ENCODE peak calls at places on chromosomes 3 and 15, in four cellular contexts. P, K, F and W are unnamed samples.

GRCh38 chr3:71264840-71265239 is 318.7 kb downstream of the FOXP1 start:
- DNase-seq in P (no peak), K (no peak), F (no peak), W (no peak)

GRCh38 chr3:20984594-20985207 is 766.3 kb downstream of the ZNF385D start:
- DNase-seq in P (no peak), K (no peak), F (no peak), W (no peak)

GRCh38 chr3:37639922-37640321 is 221.8 kb upstream of the CTDSPL start:
- DNase-seq in P (no peak), K (no peak), F (no peak), W (no peak)

GRCh38 chr15:44075535-44075934 is 119.5 kb downstream of the FRMD5 start:
- DNase-seq in P (no peak), K (no peak), F (no peak), W (no peak)

GRCh38 chr3:14286887-14287496 is 108.4 kb downstream of the LSM3 start:
- DNase-seq in P (no peak), K (no peak), F (no peak), W (no peak)

GRCh38 chr15:60740787-60741354 is 261.9 kb upstream of the ICE2 start:
- DNase-seq in P (no peak), K (no peak), F (no peak), W (no peak)

GRCh38 chr15:69538381-69538780 is 85.8 kb downstream of the RPLP1 start:
- DNase-seq in P (no peak), K (no peak), F (no peak), W (no peak)

GRCh38 chr3:10224794-10225660 is 23.2 kb upstream of the TATDN2 start:
- DNase-seq in P (peak; percentile 78), K (peak; percentile 41), F (peak; percentile 71), W (peak; percentile 84)

GRCh38 chr3:32004111-32004790 is 22.7 kb downstream of the ZNF860 start:
- DNase-seq in P (no peak), K (no peak), F (no peak), W (no peak)

GRCh38 chr3:123941150-123941941 is 19.7 kb downstream of the CCDC14 start:
- DNase-seq in P (no peak), K (no peak), F (no peak), W (no peak)
- TF ChIP-seq CTCF in P (peak; percentile 25), K (no peak), F (no peak), W (no peak)

DNA sequence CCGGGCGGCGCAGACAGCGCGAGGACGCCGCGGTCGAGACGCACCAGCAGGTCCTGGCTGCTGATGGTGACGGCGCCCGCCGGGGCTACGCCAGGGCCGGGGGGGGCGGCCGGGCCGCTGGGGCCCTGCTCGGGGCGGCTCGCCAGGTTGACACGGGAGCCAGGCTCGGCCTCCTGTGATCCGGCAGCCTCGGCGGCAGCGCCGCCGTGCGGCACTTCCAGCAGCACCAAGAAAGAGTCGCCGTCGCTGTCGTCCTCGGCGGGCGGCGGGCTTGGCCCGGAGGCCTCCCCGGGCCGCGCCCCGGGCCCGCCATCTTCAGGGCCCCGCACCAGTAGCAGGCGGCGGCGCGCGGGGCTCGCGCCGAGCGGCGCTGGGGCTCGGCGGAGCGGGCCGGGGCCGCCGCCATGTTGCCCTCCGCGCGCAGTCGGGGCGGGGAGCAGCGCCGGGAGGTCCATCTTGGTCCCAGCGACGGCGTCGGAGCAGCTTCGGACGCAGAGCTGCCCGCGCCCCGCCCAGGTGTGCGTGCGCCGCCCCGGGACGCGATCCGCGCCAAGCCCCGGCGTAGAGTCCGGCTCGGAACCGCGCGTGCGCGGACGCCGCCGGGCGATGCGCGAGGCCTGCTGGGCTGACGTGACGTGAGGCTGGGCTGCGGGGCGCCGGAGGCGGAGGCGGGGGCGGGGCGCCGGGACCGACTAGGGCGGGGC is at the start of gene ZXDC:
- DNase-seq in P (peak; percentile 93), K (peak; percentile 81), F (peak; percentile 85), W (peak; percentile 94)
- TF ChIP-seq POLR2A in P (peak; percentile 87), K (no peak), F (peak; percentile 63), W (peak; percentile 77)

DNA sequence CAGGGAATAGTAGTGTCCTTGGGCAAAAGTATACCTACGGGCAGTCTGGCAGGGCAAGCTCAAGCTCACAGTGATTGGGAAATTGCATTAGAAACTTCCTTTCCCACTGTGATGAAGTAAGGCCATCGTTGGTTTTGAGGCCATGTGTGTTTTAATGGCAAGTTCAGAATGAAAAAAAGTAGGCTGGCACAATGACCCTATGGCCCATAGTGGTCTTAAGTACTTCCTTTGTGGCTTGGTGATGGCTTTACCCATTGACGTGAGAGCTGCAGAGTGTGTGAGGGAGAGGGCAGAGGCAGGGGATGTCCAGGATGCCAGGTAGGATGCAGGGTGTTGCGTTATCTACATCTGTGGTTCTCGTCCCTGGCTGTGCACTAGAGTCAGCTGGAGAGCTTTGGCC is 28.9 kb downstream of the LIMD1 start:
- DNase-seq in P (no peak), K (no peak), F (no peak), W (peak; percentile 91)
- TF ChIP-seq MAX in P (no peak), K (no peak), F (no peak), W (peak; percentile 52)

GRCh38 chr15:63276342-63277043 is 912 bp upstream of the APH1B start:
- DNase-seq in P (no peak), K (no peak), F (no peak), W (peak; percentile 28)
- TF ChIP-seq CTCF in P (no peak), K (no peak), F (no peak), W (no peak)

DNA sequence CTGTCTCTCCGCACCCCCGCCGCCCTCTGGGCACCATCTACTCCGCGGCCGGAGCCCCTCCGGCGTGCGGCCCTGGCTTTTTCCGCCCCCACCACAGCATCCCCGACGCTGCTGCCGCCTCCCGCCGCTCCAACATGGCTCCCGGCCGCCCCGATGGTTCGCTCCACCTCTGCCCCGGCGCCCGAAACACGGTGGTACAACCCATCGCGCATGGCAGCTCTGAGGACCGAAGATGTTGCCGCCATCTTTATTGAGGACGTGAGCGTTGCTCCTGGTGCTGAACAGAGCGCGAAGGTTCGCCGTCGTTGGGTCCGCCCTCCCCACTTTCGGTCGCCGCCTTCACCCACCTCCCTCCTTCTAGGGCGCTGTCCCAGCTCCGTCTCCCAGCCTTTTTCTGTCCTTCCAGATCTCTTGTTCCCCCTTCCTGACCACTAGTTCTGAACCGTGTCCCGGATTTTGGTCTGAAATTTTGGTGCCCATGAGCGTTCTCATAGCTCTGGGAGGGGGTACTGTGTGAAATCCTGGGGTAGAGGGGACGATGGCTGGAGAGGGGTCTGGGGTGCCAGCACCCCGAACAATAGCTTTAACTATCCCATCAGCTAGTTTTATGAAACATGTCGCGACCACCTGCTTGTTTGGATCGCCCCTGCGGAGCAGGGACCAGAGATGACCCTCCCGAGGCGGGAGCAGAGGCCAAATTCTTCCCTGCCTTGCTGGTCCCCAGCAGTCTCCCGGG is at the start of gene CELSR3:
- DNase-seq in P (peak; percentile 51), K (peak; percentile 73), F (peak; percentile 75), W (no peak)
- TF ChIP-seq POLR2A in P (peak; percentile 65), K (no peak), F (no peak), W (no peak)

DNA sequence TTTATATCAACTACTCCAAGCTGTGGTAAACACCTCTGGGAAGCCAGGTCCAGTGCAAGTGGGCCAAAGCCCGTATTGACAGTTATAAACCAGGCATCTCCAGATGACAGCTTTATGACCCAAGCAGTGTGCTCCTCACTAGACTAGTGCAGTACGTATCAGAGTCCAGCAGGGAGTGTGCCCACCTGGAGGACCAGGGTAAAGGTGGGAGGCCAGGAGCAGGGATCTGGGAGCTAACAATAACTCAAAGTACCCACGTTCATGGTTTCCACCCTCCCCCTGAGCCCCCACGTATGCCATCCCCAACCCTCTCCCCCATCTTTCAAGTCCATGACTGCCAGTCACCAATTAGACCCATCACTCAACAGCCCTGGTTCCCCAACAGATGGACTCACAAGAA is 27.0 kb upstream of the ALDH1A3 start:
- DNase-seq in P (no peak), K (no peak), F (no peak), W (no peak)
- TF ChIP-seq MAX in P (no peak), K (no peak), F (no peak), W (no peak)